ENCODE peak calls at places on chromosomes 2 and 18, in eight cellular contexts. One of them, this sample, is unnamed.

GRCh38 chr2:114661926-114662670 is 219.7 kb downstream of the DPP10 start:
- DNase-seq in mesendoderm: peak; percentile 34
- DNase-seq in adrenal gland: peak; percentile 23
- DNase-seq in lower lobe of right lung: peak; percentile 59
- DNase-seq in tibial artery: peak; percentile 63
- DNase-seq in endodermal cell: peak; percentile 78
- DNase-seq in fibroblast of lung: no peak
- DNase-seq in endothelial cell of umbilical vein: no peak
- DNase-seq in this sample: peak; percentile 2

GRCh38 chr18:36448384-36449290 is 151.1 kb downstream of the FHOD3 start:
- DNase-seq in mesendoderm: no peak
- DNase-seq in adrenal gland: no peak
- DNase-seq in lower lobe of right lung: no peak
- DNase-seq in tibial artery: no peak
- DNase-seq in endodermal cell: no peak
- DNase-seq in fibroblast of lung: no peak
- DNase-seq in endothelial cell of umbilical vein: no peak
- DNase-seq in this sample: no peak

GRCh38 chr2:178287652-178288344 is 93.5 kb downstream of the OSBPL6 start:
- DNase-seq in mesendoderm: no peak
- DNase-seq in adrenal gland: no peak
- DNase-seq in lower lobe of right lung: no peak
- DNase-seq in tibial artery: no peak
- DNase-seq in endodermal cell: no peak
- DNase-seq in fibroblast of lung: no peak
- DNase-seq in endothelial cell of umbilical vein: peak; percentile 67
- DNase-seq in this sample: no peak

GRCh38 chr2:17747684-17748452 is 5.7 kb downstream of the SMC6 start:
- DNase-seq in mesendoderm: peak; percentile 38
- DNase-seq in adrenal gland: no peak
- DNase-seq in lower lobe of right lung: no peak
- DNase-seq in tibial artery: no peak
- DNase-seq in endodermal cell: no peak
- DNase-seq in fibroblast of lung: no peak
- DNase-seq in endothelial cell of umbilical vein: no peak
- DNase-seq in this sample: no peak

GRCh38 chr2:207394812-207395534 is 134.8 kb upstream of the CREB1 start:
- DNase-seq in mesendoderm: no peak
- DNase-seq in adrenal gland: peak; percentile 25
- DNase-seq in lower lobe of right lung: no peak
- DNase-seq in tibial artery: no peak
- DNase-seq in endodermal cell: no peak
- DNase-seq in fibroblast of lung: peak; percentile 90
- DNase-seq in endothelial cell of umbilical vein: peak; percentile 98
- DNase-seq in this sample: no peak

GRCh38 chr2:136058951-136059530 is 58.9 kb downstream of the CXCR4 start:
- DNase-seq in mesendoderm: no peak
- DNase-seq in adrenal gland: no peak
- DNase-seq in lower lobe of right lung: no peak
- DNase-seq in tibial artery: no peak
- DNase-seq in endodermal cell: no peak
- DNase-seq in fibroblast of lung: no peak
- DNase-seq in endothelial cell of umbilical vein: no peak
- DNase-seq in this sample: no peak

GRCh38 chr2:145984541-145984940 is 1464.6 kb upstream of the ZEB2 start:
- DNase-seq in mesendoderm: no peak
- DNase-seq in adrenal gland: no peak
- DNase-seq in lower lobe of right lung: no peak
- DNase-seq in tibial artery: no peak
- DNase-seq in endodermal cell: no peak
- DNase-seq in fibroblast of lung: peak; percentile 43
- DNase-seq in endothelial cell of umbilical vein: peak; percentile 91
- DNase-seq in this sample: peak; percentile 31

GRCh38 chr2:239318091-239318725 is 82.6 kb downstream of the HDAC4 start:
- DNase-seq in mesendoderm: no peak
- DNase-seq in adrenal gland: no peak
- DNase-seq in lower lobe of right lung: peak; percentile 18
- DNase-seq in tibial artery: peak; percentile 23
- DNase-seq in endodermal cell: peak; percentile 14
- DNase-seq in fibroblast of lung: no peak
- DNase-seq in endothelial cell of umbilical vein: peak; percentile 13
- DNase-seq in this sample: no peak

GRCh38 chr18:50193796-50194622 is 938 bp downstream of the MYO5B start:
- DNase-seq in mesendoderm: peak; percentile 21
- DNase-seq in adrenal gland: no peak
- DNase-seq in lower lobe of right lung: no peak
- DNase-seq in tibial artery: no peak
- DNase-seq in endodermal cell: peak; percentile 64
- DNase-seq in fibroblast of lung: no peak
- DNase-seq in endothelial cell of umbilical vein: no peak
- DNase-seq in this sample: peak; percentile 59

GRCh38 chr2:241951920-241952319 is 82.4 kb downstream of the RTP5 start:
- DNase-seq in mesendoderm: no peak
- DNase-seq in adrenal gland: no peak
- DNase-seq in lower lobe of right lung: no peak
- DNase-seq in tibial artery: peak; percentile 55
- DNase-seq in endodermal cell: no peak
- DNase-seq in fibroblast of lung: no peak
- DNase-seq in endothelial cell of umbilical vein: no peak
- DNase-seq in this sample: no peak

GRCh38 chr2:43055086-43055912 is 171.1 kb downstream of the ZFP36L2 start:
- DNase-seq in mesendoderm: no peak
- DNase-seq in adrenal gland: no peak
- DNase-seq in lower lobe of right lung: no peak
- DNase-seq in tibial artery: peak; percentile 63
- DNase-seq in endodermal cell: no peak
- DNase-seq in fibroblast of lung: no peak
- DNase-seq in endothelial cell of umbilical vein: no peak
- DNase-seq in this sample: no peak

GRCh38 chr2:108573070-108573469 is 38.8 kb downstream of the LIMS1 start:
- DNase-seq in mesendoderm: no peak
- DNase-seq in adrenal gland: no peak
- DNase-seq in lower lobe of right lung: no peak
- DNase-seq in tibial artery: no peak
- DNase-seq in endodermal cell: no peak
- DNase-seq in fibroblast of lung: peak; percentile 97
- DNase-seq in endothelial cell of umbilical vein: no peak
- DNase-seq in this sample: no peak

GRCh38 chr2:112065966-112066365 is 10.9 kb downstream of the TMEM87B start:
- DNase-seq in mesendoderm: peak; percentile 28
- DNase-seq in adrenal gland: no peak
- DNase-seq in lower lobe of right lung: no peak
- DNase-seq in tibial artery: no peak
- DNase-seq in endodermal cell: no peak
- DNase-seq in fibroblast of lung: peak; percentile 55
- DNase-seq in endothelial cell of umbilical vein: peak; percentile 35
- DNase-seq in this sample: no peak

GRCh38 chr2:190569994-190570755 is 35.7 kb upstream of the NEMP2 start:
- DNase-seq in mesendoderm: no peak
- DNase-seq in adrenal gland: no peak
- DNase-seq in lower lobe of right lung: no peak
- DNase-seq in tibial artery: no peak
- DNase-seq in endodermal cell: no peak
- DNase-seq in fibroblast of lung: no peak
- DNase-seq in endothelial cell of umbilical vein: no peak
- DNase-seq in this sample: no peak

GRCh38 chr2:39625193-39625926 is 40.4 kb upstream of the TMEM178A start:
- DNase-seq in mesendoderm: peak; percentile 71
- DNase-seq in adrenal gland: peak; percentile 10
- DNase-seq in lower lobe of right lung: no peak
- DNase-seq in tibial artery: no peak
- DNase-seq in endodermal cell: no peak
- DNase-seq in fibroblast of lung: no peak
- DNase-seq in endothelial cell of umbilical vein: no peak
- DNase-seq in this sample: no peak

GRCh38 chr2:11102466-11102865 is 52.8 kb upstream of the SLC66A3 start:
- DNase-seq in mesendoderm: no peak
- DNase-seq in adrenal gland: no peak
- DNase-seq in lower lobe of right lung: no peak
- DNase-seq in tibial artery: no peak
- DNase-seq in endodermal cell: peak; percentile 18
- DNase-seq in fibroblast of lung: no peak
- DNase-seq in endothelial cell of umbilical vein: no peak
- DNase-seq in this sample: no peak

GRCh38 chr2:189379287-189379630 is 62.0 kb upstream of the WDR75 start:
- DNase-seq in mesendoderm: peak; percentile 89
- DNase-seq in adrenal gland: no peak
- DNase-seq in lower lobe of right lung: no peak
- DNase-seq in tibial artery: no peak
- DNase-seq in endodermal cell: no peak
- DNase-seq in fibroblast of lung: peak; percentile 22
- DNase-seq in endothelial cell of umbilical vein: no peak
- DNase-seq in this sample: no peak

GRCh38 chr18:33924576-33924975 is 300.1 kb downstream of the NOL4 start:
- DNase-seq in mesendoderm: no peak
- DNase-seq in adrenal gland: no peak
- DNase-seq in lower lobe of right lung: no peak
- DNase-seq in tibial artery: no peak
- DNase-seq in endodermal cell: no peak
- DNase-seq in fibroblast of lung: no peak
- DNase-seq in endothelial cell of umbilical vein: no peak
- DNase-seq in this sample: no peak

GRCh38 chr2:193240752-193241151 is 1046.0 kb upstream of the TMEFF2 start:
- DNase-seq in mesendoderm: peak; percentile 44
- DNase-seq in adrenal gland: no peak
- DNase-seq in lower lobe of right lung: no peak
- DNase-seq in tibial artery: no peak
- DNase-seq in endodermal cell: no peak
- DNase-seq in fibroblast of lung: no peak
- DNase-seq in endothelial cell of umbilical vein: no peak
- DNase-seq in this sample: peak; percentile 7

GRCh38 chr2:131154071-131154531 is 49.0 kb downstream of the PLEKHB2 start:
- DNase-seq in mesendoderm: peak; percentile 87
- DNase-seq in adrenal gland: peak; percentile 59
- DNase-seq in lower lobe of right lung: peak; percentile 69
- DNase-seq in tibial artery: no peak
- DNase-seq in endodermal cell: peak; percentile 91
- DNase-seq in fibroblast of lung: peak; percentile 50
- DNase-seq in endothelial cell of umbilical vein: peak; percentile 62
- DNase-seq in this sample: peak; percentile 69

GRCh38 chr18:702957-703659 is 9.3 kb downstream of the ENOSF1 start:
- DNase-seq in mesendoderm: no peak
- DNase-seq in adrenal gland: no peak
- DNase-seq in lower lobe of right lung: no peak
- DNase-seq in tibial artery: no peak
- DNase-seq in endodermal cell: peak; percentile 42
- DNase-seq in fibroblast of lung: peak; percentile 80
- DNase-seq in endothelial cell of umbilical vein: peak; percentile 29
- DNase-seq in this sample: no peak

GRCh38 chr18:47206945-47207637 is 30.9 kb upstream of the IER3IP1 start:
- DNase-seq in mesendoderm: peak; percentile 37
- DNase-seq in adrenal gland: no peak
- DNase-seq in lower lobe of right lung: no peak
- DNase-seq in tibial artery: no peak
- DNase-seq in endodermal cell: no peak
- DNase-seq in fibroblast of lung: no peak
- DNase-seq in endothelial cell of umbilical vein: no peak
- DNase-seq in this sample: no peak

GRCh38 chr2:39141346-39142011 is 20.6 kb upstream of the SOS1 start:
- DNase-seq in mesendoderm: peak; percentile 28
- DNase-seq in adrenal gland: no peak
- DNase-seq in lower lobe of right lung: no peak
- DNase-seq in tibial artery: no peak
- DNase-seq in endodermal cell: no peak
- DNase-seq in fibroblast of lung: no peak
- DNase-seq in endothelial cell of umbilical vein: no peak
- DNase-seq in this sample: no peak

DNA sequence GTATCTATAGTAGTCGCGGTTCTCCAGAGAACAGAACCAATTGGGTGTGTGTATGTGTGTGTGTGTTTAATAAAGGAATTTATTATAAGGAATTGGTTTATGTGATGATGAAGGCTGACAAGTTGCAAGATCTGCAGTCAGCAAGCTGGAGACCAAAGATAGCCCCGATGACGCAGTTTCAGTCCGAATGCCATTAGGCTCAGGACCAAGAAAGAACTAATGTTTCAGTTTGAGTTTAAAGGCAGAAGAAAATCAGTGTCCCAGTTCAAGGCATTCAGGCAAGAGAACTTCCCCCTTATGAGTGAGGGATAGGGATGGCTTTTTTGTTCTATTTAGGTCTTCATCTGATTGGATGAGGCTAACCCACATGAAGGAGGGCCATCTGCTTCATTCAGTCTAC is 221.6 kb downstream of the HNMT start:
- DNase-seq in mesendoderm: no peak
- DNase-seq in adrenal gland: no peak
- DNase-seq in lower lobe of right lung: no peak
- DNase-seq in tibial artery: no peak
- DNase-seq in endodermal cell: no peak
- DNase-seq in fibroblast of lung: no peak
- DNase-seq in endothelial cell of umbilical vein: no peak
- DNase-seq in this sample: no peak
- H3K4me3 ChIP-seq in mesendoderm: no peak overlapping the region
- H3K4me3 ChIP-seq in adrenal gland: no peak overlapping the region
- H3K4me3 ChIP-seq in lower lobe of right lung: no peak overlapping the region
- H3K4me3 ChIP-seq in tibial artery: no peak overlapping the region
- H3K4me3 ChIP-seq in endodermal cell: no peak overlapping the region
- H3K4me3 ChIP-seq in fibroblast of lung: no peak overlapping the region
- H3K4me3 ChIP-seq in endothelial cell of umbilical vein: no peak overlapping the region
- H3K4me3 ChIP-seq in this sample: no peak overlapping the region

GRCh38 chr2:224171226-224171625 is 132.1 kb upstream of the SERPINE2 start:
- DNase-seq in mesendoderm: no peak
- DNase-seq in adrenal gland: no peak
- DNase-seq in lower lobe of right lung: no peak
- DNase-seq in tibial artery: no peak
- DNase-seq in endodermal cell: no peak
- DNase-seq in fibroblast of lung: no peak
- DNase-seq in endothelial cell of umbilical vein: no peak
- DNase-seq in this sample: peak; percentile 89
- H3K27ac ChIP-seq in mesendoderm: no peak overlapping the region
- H3K27ac ChIP-seq in adrenal gland: no peak overlapping the region
- H3K27ac ChIP-seq in lower lobe of right lung: no peak overlapping the region
- H3K27ac ChIP-seq in tibial artery: no peak overlapping the region
- H3K27ac ChIP-seq in endodermal cell: no peak overlapping the region
- H3K27ac ChIP-seq in fibroblast of lung: no peak overlapping the region
- H3K27ac ChIP-seq in endothelial cell of umbilical vein: no peak overlapping the region
- H3K27ac ChIP-seq in this sample: no peak overlapping the region

DNA sequence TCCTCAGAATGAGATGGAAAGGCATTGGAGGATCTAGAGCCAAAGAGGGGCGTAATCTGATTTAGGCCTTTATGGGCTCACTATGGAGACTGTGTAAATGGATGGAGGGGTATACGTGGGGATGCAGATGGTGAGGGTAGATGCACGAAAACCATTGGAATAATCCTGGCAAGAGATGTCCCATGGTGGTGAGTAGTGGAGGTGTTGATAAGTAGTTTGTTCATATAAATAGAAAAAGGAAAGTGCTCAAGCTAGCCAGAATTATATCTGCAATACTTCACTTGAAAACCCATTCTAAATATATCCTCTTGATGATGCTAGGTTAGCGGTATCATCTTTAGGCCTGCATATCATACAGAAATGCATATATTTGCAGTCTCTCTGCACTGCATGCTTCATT is 459.7 kb downstream of the CDH2 start:
- DNase-seq in mesendoderm: no peak
- DNase-seq in adrenal gland: no peak
- DNase-seq in lower lobe of right lung: no peak
- DNase-seq in tibial artery: no peak
- DNase-seq in endodermal cell: no peak
- DNase-seq in fibroblast of lung: no peak
- DNase-seq in endothelial cell of umbilical vein: no peak
- DNase-seq in this sample: no peak
- H3K4me1 ChIP-seq in mesendoderm: peaks cover 3% of the 10 kb centered on the region
- H3K4me1 ChIP-seq in adrenal gland: no peaks in the 10 kb centered on the region
- H3K4me1 ChIP-seq in lower lobe of right lung: no peaks in the 10 kb centered on the region
- H3K4me1 ChIP-seq in tibial artery: peaks cover 6% of the 10 kb centered on the region
- H3K4me1 ChIP-seq in endodermal cell: peaks cover 13% of the 10 kb centered on the region
- H3K4me1 ChIP-seq in fibroblast of lung: no peaks in the 10 kb centered on the region
- H3K4me1 ChIP-seq in endothelial cell of umbilical vein: no peaks in the 10 kb centered on the region
- H3K4me1 ChIP-seq in this sample: no peaks in the 10 kb centered on the region

GRCh38 chr2:235063501-235063961 is 111.7 kb downstream of the SH3BP4 start:
- DNase-seq in mesendoderm: no peak
- DNase-seq in adrenal gland: no peak
- DNase-seq in lower lobe of right lung: no peak
- DNase-seq in tibial artery: no peak
- DNase-seq in endodermal cell: no peak
- DNase-seq in fibroblast of lung: no peak
- DNase-seq in endothelial cell of umbilical vein: no peak
- DNase-seq in this sample: no peak
- H3K4me3 ChIP-seq in mesendoderm: no peak overlapping the region
- H3K4me3 ChIP-seq in adrenal gland: no peak overlapping the region
- H3K4me3 ChIP-seq in lower lobe of right lung: no peak overlapping the region
- H3K4me3 ChIP-seq in tibial artery: no peak overlapping the region
- H3K4me3 ChIP-seq in endodermal cell: no peak overlapping the region
- H3K4me3 ChIP-seq in fibroblast of lung: no peak overlapping the region
- H3K4me3 ChIP-seq in endothelial cell of umbilical vein: no peak overlapping the region
- H3K4me3 ChIP-seq in this sample: no peak overlapping the region